ENCODE peak calls at places on chromosomes 4 and X, in ten cellular contexts. O is pancreas; D is ovary; Z is CD4-positive, CD25-positive, alpha-beta regulatory T cell; C is upper lobe of right lung; F is choroid plexus epithelial cell; Q is dorsolateral prefrontal cortex; R is esophagus squamous epithelium; T is suprapubic skin; S is bronchial epithelial cell. X is an unnamed sample.

GRCh38 chr4:78689700-78690318 is 86.3 kb upstream of the BMP2K start:
- DNase-seq in O (no peak), D (no peak), Z (no peak), C (no peak), F (no peak), Q (no peak), R (no peak), T (no peak), S (no peak), X (no peak)

GRCh38 chrX:10103023-10103422 is 53.8 kb upstream of the CLCN4 start:
- DNase-seq in O (no peak), D (no peak), Z (no peak), C (no peak), F (peak; percentile 67), Q (no peak), R (no peak), T (no peak), S (no peak), X (no peak)

GRCh38 chr4:85445058-85445639 is 29.8 kb upstream of the ARHGAP24 start:
- DNase-seq in O (no peak), D (no peak), Z (no peak), C (no peak), F (peak; percentile 39), Q (no peak), R (no peak), T (no peak), S (no peak), X (no peak)

GRCh38 chrX:56068274-56068758 is 163.8 kb upstream of the KLF8 start:
- DNase-seq in O (no peak), D (no peak), Z (peak; percentile 4), C (no peak), F (no peak), Q (no peak), R (no peak), T (no peak), S (peak; percentile 3), X (no peak)

GRCh38 chr4:147096667-147097604 is 151.3 kb upstream of the TTC29 start:
- DNase-seq in O (no peak), D (no peak), Z (peak; percentile 46), C (no peak), F (peak; percentile 82), Q (no peak), R (no peak), T (no peak), S (peak; percentile 68), X (no peak)

GRCh38 chr4:11487876-11488545 is 59.3 kb upstream of the HS3ST1 start:
- DNase-seq in O (no peak), D (no peak), Z (no peak), C (no peak), F (peak; percentile 41), Q (no peak), R (no peak), T (no peak), S (peak; percentile 65), X (no peak)

GRCh38 chr4:32633421-32633820 is 1913.3 kb downstream of the PCDH7 start:
- DNase-seq in O (no peak), D (no peak), Z (no peak), C (no peak), F (no peak), Q (no peak), R (no peak), T (no peak), S (no peak), X (no peak)

GRCh38 chr4:185878633-185879032 is 66.6 kb upstream of the SORBS2 start:
- DNase-seq in O (no peak), D (no peak), Z (no peak), C (no peak), F (no peak), Q (no peak), R (no peak), T (no peak), S (no peak), X (no peak)

GRCh38 chrX:77298790-77299189 is 148.4 kb upstream of the FGF16 start:
- DNase-seq in O (no peak), D (no peak), Z (no peak), C (no peak), F (no peak), Q (no peak), R (no peak), T (no peak), S (no peak), X (no peak)
- H3K4me3 ChIP-seq in O (no peak overlapping the region), D (no peak overlapping the region), Z (no peak overlapping the region), C (no peak overlapping the region), F (no peak overlapping the region), Q (no peak overlapping the region), R (no peak overlapping the region), T (no peak overlapping the region), S (no peak overlapping the region), X (no peak overlapping the region)

GRCh38 chr4:6143603-6144181 is 56.7 kb downstream of the JAKMIP1 start:
- DNase-seq in O (no peak), D (no peak), Z (no peak), C (no peak), F (no peak), Q (no peak), R (no peak), T (no peak), S (no peak), X (no peak)

GRCh38 chr4:6150046-6150735 is 50.2 kb downstream of the JAKMIP1 start:
- DNase-seq in O (no peak), D (no peak), Z (no peak), C (no peak), F (no peak), Q (no peak), R (no peak), T (no peak), S (no peak), X (no peak)

GRCh38 chr4:6147441-6147840 is 52.9 kb downstream of the JAKMIP1 start:
- DNase-seq in O (no peak), D (no peak), Z (no peak), C (no peak), F (no peak), Q (no peak), R (no peak), T (no peak), S (no peak), X (no peak)

GRCh38 chr4:6152879-6153705 is 47.3 kb downstream of the JAKMIP1 start:
- DNase-seq in O (no peak), D (no peak), Z (peak; percentile 37), C (no peak), F (no peak), Q (no peak), R (no peak), T (no peak), S (no peak), X (no peak)

DNA sequence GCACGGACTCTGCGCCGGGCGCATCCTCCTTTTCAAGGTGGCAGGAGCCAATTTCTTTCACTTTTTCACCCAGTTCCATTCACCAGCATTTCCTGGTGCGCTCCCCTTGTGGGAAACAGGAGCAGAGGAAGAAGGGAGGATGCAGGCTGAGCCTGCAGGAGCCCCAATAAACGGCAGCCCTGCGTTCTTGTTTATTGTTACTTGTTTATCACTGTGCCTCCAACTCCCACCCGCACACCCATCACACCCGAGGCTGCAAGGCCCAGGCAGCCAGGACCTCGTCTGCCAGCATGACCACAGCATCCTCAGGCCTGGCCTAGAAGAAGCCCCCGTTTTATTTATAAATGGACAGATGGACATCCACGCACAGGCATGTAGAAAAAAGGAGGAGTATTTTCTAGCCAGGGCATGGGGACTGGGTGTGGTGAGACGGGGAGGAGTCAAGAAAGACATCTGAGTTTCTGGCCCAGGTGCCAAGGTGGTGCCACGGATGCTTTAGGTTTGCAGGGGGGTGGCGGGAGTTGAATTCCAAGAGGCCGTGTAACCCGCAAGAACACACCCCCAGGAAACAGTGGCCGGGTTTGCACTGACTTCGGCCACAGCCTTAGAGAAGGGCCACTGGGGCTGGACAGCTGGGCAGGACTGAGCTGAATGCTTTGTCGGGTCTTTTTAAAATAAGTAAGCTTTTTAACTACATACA is 51.7 kb downstream of the JAKMIP1 start:
- DNase-seq in O (no peak), D (no peak), Z (no peak), C (no peak), F (no peak), Q (no peak), R (no peak), T (no peak), S (no peak), X (no peak)
- H3K4me3 ChIP-seq in O (no peak overlapping the region), D (no peak overlapping the region), Z (no peak overlapping the region), C (no peak overlapping the region), F (no peak overlapping the region), Q (no peak overlapping the region), R (no peak overlapping the region), T (no peak overlapping the region), S (no peak overlapping the region), X (no peak overlapping the region)

GRCh38 chr4:108037884-108038283 is 48.2 kb downstream of the HADH start:
- DNase-seq in O (no peak), D (no peak), Z (no peak), C (no peak), F (no peak), Q (no peak), R (no peak), T (no peak), S (no peak), X (no peak)

GRCh38 chr4:108036252-108036651 is 46.6 kb downstream of the HADH start:
- DNase-seq in O (no peak), D (no peak), Z (peak; percentile 77), C (no peak), F (no peak), Q (no peak), R (no peak), T (no peak), S (no peak), X (no peak)

GRCh38 chr4:108033348-108033747 is 43.7 kb downstream of the HADH start:
- DNase-seq in O (no peak), D (no peak), Z (no peak), C (no peak), F (no peak), Q (no peak), R (no peak), T (no peak), S (no peak), X (no peak)

GRCh38 chr4:108034560-108034959 is 44.9 kb downstream of the HADH start:
- DNase-seq in O (no peak), D (no peak), Z (no peak), C (no peak), F (no peak), Q (no peak), R (no peak), T (no peak), S (no peak), X (no peak)

GRCh38 chr4:108035691-108036090 is 46.0 kb downstream of the HADH start:
- DNase-seq in O (no peak), D (no peak), Z (no peak), C (no peak), F (no peak), Q (no peak), R (no peak), T (no peak), S (no peak), X (no peak)
- H3K4me3 ChIP-seq in O (no peak overlapping the region), D (no peak overlapping the region), Z (peak overlapping the region; percentile 60), C (no peak overlapping the region), F (no peak overlapping the region), Q (no peak overlapping the region), R (no peak overlapping the region), T (no peak overlapping the region), S (no peak overlapping the region), X (no peak overlapping the region)

DNA sequence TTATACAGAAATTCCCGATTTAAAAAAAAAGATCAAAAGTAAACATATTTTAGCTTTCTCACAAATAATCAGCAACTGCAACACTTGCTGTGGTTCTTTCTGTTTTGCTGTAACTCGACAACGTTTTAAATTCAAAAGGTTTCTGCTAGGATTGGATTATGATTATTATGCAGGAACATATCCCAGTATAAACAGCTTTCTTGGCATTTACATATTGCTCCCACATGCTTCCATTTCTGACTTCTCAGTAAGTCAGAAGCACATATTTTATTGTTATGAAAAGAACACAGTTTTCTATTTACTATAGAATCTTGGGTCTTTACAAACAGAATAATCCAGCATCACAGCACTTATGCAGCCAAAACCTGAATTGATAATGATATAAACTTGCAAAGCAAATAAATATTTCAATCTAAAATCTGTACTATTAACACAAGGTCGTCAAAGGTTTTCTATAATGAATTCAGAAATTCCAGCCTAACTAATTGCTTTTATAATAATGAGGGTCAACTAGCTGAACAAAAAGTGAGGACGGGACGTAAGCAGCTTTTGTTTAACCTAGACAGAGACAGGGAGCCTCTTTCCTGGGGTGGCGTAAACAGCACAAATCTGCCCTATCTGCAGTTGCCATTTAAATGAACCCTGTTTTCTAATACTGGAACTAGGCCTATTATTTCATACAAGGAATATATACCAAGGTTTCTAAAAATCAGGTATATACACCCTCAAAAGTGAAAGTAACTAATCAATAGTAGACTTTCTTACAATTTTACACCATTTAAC is 9.8 kb upstream of the PCDH18 start:
- DNase-seq in O (no peak), D (no peak), Z (no peak), C (no peak), F (no peak), Q (no peak), R (no peak), T (no peak), S (no peak), X (no peak)
- H3K4me3 ChIP-seq in O (no peak overlapping the region), D (peak overlapping the region; percentile 32), Z (no peak overlapping the region), C (peak overlapping the region; percentile 14), F (peak overlapping the region; percentile 12), Q (peak overlapping the region; percentile 44), R (peak overlapping the region; percentile 0), T (peak overlapping the region; percentile 33), S (no peak overlapping the region), X (peak overlapping the region; percentile 50)